ENCODE peak calls at places on chromosomes 7 and 10, in five cellular contexts. G is K562, E is sigmoid colon, M is stomach, W is heart left ventricle. C is an unnamed sample. For H3K4me1, the result is how much of the 10 kb centered on the place peaks cover.

GRCh38 chr10:8211631-8212030 is 157.1 kb downstream of the GATA3 start:
- DNase-seq in G (no peak), E (no peak), M (no peak), W (no peak), C (no peak)

GRCh38 chr10:56370217-56371113 is 9.4 kb upstream of the ZWINT start:
- DNase-seq in G (peak), E (no peak), M (no peak), W (no peak), C (no peak)

GRCh38 chr10:62278461-62278910 is 9.8 kb upstream of the RTKN2 start:
- DNase-seq in G (no peak), E (no peak), M (no peak), W (no peak), C (no peak)

GRCh38 chr10:4431114-4431862 is 394.7 kb upstream of the AKR1E2 start:
- DNase-seq in G (no peak), E (no peak), M (no peak), W (no peak), C (no peak)

GRCh38 chr10:96683065-96683464 is 37.2 kb downstream of the PIK3AP1 start:
- DNase-seq in G (no peak), E (no peak), M (no peak), W (no peak), C (no peak)

GRCh38 chr7:81367335-81367801 is 402.5 kb downstream of the HGF start:
- DNase-seq in G (no peak), E (peak), M (no peak), W (peak), C (no peak)

GRCh38 chr10:35640951-35641429 is 1.1 kb downstream of the FZD8 start:
- DNase-seq in G (no peak), E (peak), M (peak), W (peak), C (no peak)

GRCh38 chr10:73838827-73839226 is 27.4 kb upstream of the NDST2 start:
- DNase-seq in G (no peak), E (no peak), M (no peak), W (no peak), C (no peak)

GRCh38 chr10:4686644-4686996 is 139.4 kb upstream of the AKR1E2 start:
- DNase-seq in G (no peak), E (no peak), M (no peak), W (no peak), C (no peak)

GRCh38 chr10:113485801-113486200 is 67.1 kb upstream of the HABP2 start:
- DNase-seq in G (no peak), E (no peak), M (no peak), W (no peak), C (no peak)

GRCh38 chr7:74094224-74095095 is 10.9 kb downstream of the LIMK1 start:
- DNase-seq in G (peak), E (peak), M (peak), W (peak), C (no peak)

GRCh38 chr10:43596546-43596945 is 9.7 kb upstream of the ZNF485 start:
- DNase-seq in G (no peak), E (no peak), M (no peak), W (no peak), C (no peak)

GRCh38 chr10:47022311-47023131 is 111.3 kb downstream of the PTPN20 start:
- DNase-seq in G (no peak), E (peak), M (peak), W (peak), C (peak)

GRCh38 chr7:99030951-99031350 is 113.0 kb downstream of the SMURF1 start:
- DNase-seq in G (no peak), E (no peak), M (no peak), W (peak), C (no peak)

GRCh38 chr7:82697897-82698296 is 254.3 kb upstream of the CACNA2D1 start:
- DNase-seq in G (no peak), E (no peak), M (no peak), W (no peak), C (no peak)

GRCh38 chr7:148914208-148914777 is 30.2 kb upstream of the EZH2 start:
- DNase-seq in G (peak), E (no peak), M (no peak), W (no peak), C (no peak)

GRCh38 chr7:137874390-137874789 is 27.6 kb upstream of the DGKI start:
- DNase-seq in G (no peak), E (no peak), M (no peak), W (no peak), C (no peak)

GRCh38 chr7:33745934-33746333 is 159.4 kb upstream of the BMPER start:
- DNase-seq in G (no peak), E (no peak), M (no peak), W (no peak), C (no peak)

GRCh38 chr7:143901360-143901709 is 641 bp downstream of the TCAF1 start:
- DNase-seq in G (no peak), E (peak), M (peak), W (peak), C (no peak)

GRCh38 chr10:49365675-49366415 is 30.0 kb downstream of the DRGX start:
- DNase-seq in G (no peak), E (peak), M (no peak), W (no peak), C (peak)

GRCh38 chr7:152395115-152395514 is 40.7 kb downstream of the KMT2C start:
- DNase-seq in G (no peak), E (no peak), M (no peak), W (no peak), C (no peak)

GRCh38 chr10:51425431-51425830 is 274.0 kb downstream of the CSTF2T start:
- DNase-seq in G (no peak), E (no peak), M (no peak), W (peak), C (no peak)

GRCh38 chr7:55964261-55964801 is at the start of gene NIPSNAP2:
- DNase-seq in G (peak), E (peak), M (peak), W (peak), C (no peak)

GRCh38 chr7:128006550-128007292 is 24.5 kb downstream of the LRRC4 start:
- DNase-seq in G (no peak), E (no peak), M (no peak), W (no peak), C (no peak)

GRCh38 chr10:112605063-112605462 is 158.0 kb downstream of the VTI1A start:
- DNase-seq in G (no peak), E (no peak), M (no peak), W (no peak), C (no peak)

GRCh38 chr7:543790-544527 is 24.3 kb upstream of the PDGFA start:
- DNase-seq in G (no peak), E (no peak), M (no peak), W (no peak), C (no peak)

GRCh38 chr7:80324032-80324431 is 187.8 kb downstream of the GNAT3 start:
- DNase-seq in G (no peak), E (no peak), M (no peak), W (no peak), C (no peak)

GRCh38 chr10:119166564-119166963 is 1.1 kb upstream of the SFXN4 start:
- DNase-seq in G (no peak), E (no peak), M (no peak), W (no peak), C (no peak)

GRCh38 chr10:8060010-8060703 is 5.7 kb downstream of the GATA3 start:
- DNase-seq in G (no peak), E (no peak), M (no peak), W (no peak), C (no peak)

GRCh38 chr10:114272696-114273095 is 33.6 kb downstream of the VWA2 start:
- DNase-seq in G (no peak), E (no peak), M (no peak), W (no peak), C (no peak)

GRCh38 chr10:15374156-15374555 is 3.1 kb upstream of the FAM171A1 start:
- DNase-seq in G (no peak), E (no peak), M (no peak), W (no peak), C (no peak)

GRCh38 chr7:66859794-66860645 is 61.0 kb upstream of the TMEM248 start:
- DNase-seq in G (no peak), E (no peak), M (no peak), W (peak), C (no peak)

GRCh38 chr7:36611703-36612102 is 112.6 kb downstream of the AOAH start:
- DNase-seq in G (no peak), E (no peak), M (no peak), W (no peak), C (no peak)

GRCh38 chr10:122997864-122998263 is 10.7 kb downstream of the IKZF5 start:
- DNase-seq in G (no peak), E (no peak), M (no peak), W (no peak), C (no peak)
- TF ChIP-seq POLR2A in G (no peak), E (no peak), M (no peak), W (no peak), C (no peak)

GRCh38 chr7:2488272-2488645 is 12.1 kb upstream of the GRIFIN start:
- DNase-seq in G (no peak), E (no peak), M (no peak), W (peak), C (no peak)

GRCh38 chr7:2490306-2490705 is 14.1 kb upstream of the GRIFIN start:
- DNase-seq in G (no peak), E (no peak), M (no peak), W (peak), C (no peak)

GRCh38 chr7:2487586-2488271 is 11.5 kb upstream of the GRIFIN start:
- DNase-seq in G (no peak), E (no peak), M (no peak), W (peak), C (no peak)

GRCh38 chr7:2492038-2492437 is 15.8 kb upstream of the GRIFIN start:
- DNase-seq in G (no peak), E (no peak), M (no peak), W (no peak), C (no peak)

GRCh38 chr7:2488681-2489080 is 12.5 kb upstream of the GRIFIN start:
- DNase-seq in G (no peak), E (no peak), M (no peak), W (no peak), C (no peak)
- H3K4me3 ChIP-seq in G (no peak), E (no peak), M (no peak), W (no peak), C (no peak)

GRCh38 chr7:17026269-17026668 is 144.5 kb upstream of the AGR3 start:
- DNase-seq in G (no peak), E (no peak), M (no peak), W (no peak), C (no peak)

GRCh38 chr7:17029150-17029549 is 147.4 kb upstream of the AGR3 start:
- DNase-seq in G (no peak), E (no peak), M (no peak), W (no peak), C (no peak)

GRCh38 chr7:17030559-17030958 is 148.8 kb upstream of the AGR3 start:
- DNase-seq in G (no peak), E (no peak), M (no peak), W (no peak), C (no peak)

GRCh38 chr7:17027803-17028163 is 146.0 kb upstream of the AGR3 start:
- DNase-seq in G (no peak), E (no peak), M (no peak), W (no peak), C (no peak)

GRCh38 chr7:17027143-17027802 is 145.5 kb upstream of the AGR3 start:
- DNase-seq in G (no peak), E (no peak), M (no peak), W (no peak), C (no peak)
- H3K4me1 ChIP-seq in G (under half), E (under half), M (under half), W (under half), C (under half)

GRCh38 chr10:103192451-103193106 is 493 bp downstream of the NT5C2 start:
- DNase-seq in G (peak), E (peak), M (peak), W (peak), C (no peak)
- TF ChIP-seq POLR2A in G (peak), E (peak), M (no peak), W (no peak), C (no peak)

GRCh38 chr10:37906382-37906781 is 49.0 kb upstream of the ZNF248 start:
- DNase-seq in G (no peak), E (no peak), M (no peak), W (no peak), C (no peak)
- H3K4me3 ChIP-seq in G (no peak), E (no peak), M (no peak), W (no peak), C (no peak)

GRCh38 chr10:71996598-71997371 is 32.6 kb downstream of the CHST3 start:
- DNase-seq in G (no peak), E (no peak), M (no peak), W (no peak), C (no peak)

GRCh38 chr10:71999360-72000072 is 35.3 kb downstream of the CHST3 start:
- DNase-seq in G (no peak), E (peak), M (no peak), W (peak), C (no peak)

GRCh38 chr10:71998840-71999194 is 34.6 kb downstream of the CHST3 start:
- DNase-seq in G (no peak), E (peak), M (peak), W (peak), C (no peak)

GRCh38 chr10:71998119-71998839 is 34.1 kb downstream of the CHST3 start:
- DNase-seq in G (no peak), E (no peak), M (peak), W (peak), C (no peak)

DNA sequence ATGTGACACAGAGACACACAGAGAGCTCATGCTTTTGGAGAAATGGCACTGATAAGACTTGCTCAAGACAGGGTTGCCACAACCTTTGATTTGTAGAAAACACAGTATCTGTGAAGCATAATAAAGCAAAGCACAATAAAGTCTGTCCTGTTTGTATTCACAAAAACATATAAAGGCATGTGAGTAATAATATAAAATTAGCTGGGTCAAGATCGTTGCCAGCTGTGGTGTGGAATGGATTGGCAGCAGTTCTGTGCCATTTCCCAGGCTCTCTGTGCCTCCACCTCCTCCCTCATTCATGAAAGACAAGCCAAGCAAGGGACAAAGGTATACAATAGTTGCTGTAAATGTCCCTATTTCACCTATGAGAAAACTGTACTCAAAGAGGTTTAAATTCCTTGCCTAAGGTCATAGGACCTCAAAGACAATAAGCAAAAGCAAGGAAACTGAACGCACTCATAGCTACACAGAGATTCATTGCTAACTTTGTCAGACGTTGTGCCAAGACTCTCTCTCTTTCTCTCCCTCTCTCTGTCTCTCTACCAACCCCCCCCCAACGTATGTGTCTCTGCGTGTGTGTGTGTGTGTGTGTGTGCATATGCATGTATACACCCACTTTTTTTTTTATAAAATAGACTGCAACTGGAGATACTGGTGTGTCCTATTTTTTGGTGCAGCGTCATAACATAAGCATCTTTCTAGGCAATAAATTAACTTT is 31.8 kb downstream of the CHST3 start:
- DNase-seq in G (no peak), E (no peak), M (no peak), W (peak), C (no peak)
- H3K4me1 ChIP-seq in G (under half), E (under half), M (half or more), W (under half), C (half or more)